ENCODE peak calls at places on chromosomes 3 and 15, in eight cellular contexts. F is GM06990; D is keratinocyte; O is hepatocyte; C is activated naive CD8-positive, alpha-beta T cell treated with anti-CD3 and anti-CD28 coated beads for 36 hours; K is activated CD4-positive, alpha-beta T cell treated with anti-CD3 and anti-CD28 coated beads, Interleukin-2, amount 50 U/mL, for 1 hour; T is Jurkat, Clone E6-1; Z is fibroblast of the aortic adventitia. I is an unnamed sample.

GRCh38 chr3:47605646-47606045 is 27.0 kb upstream of the CSPG5 start:
- DNase-seq in F (no peak), D (no peak), O (no peak), C (no peak), K (no peak), T (no peak), Z (peak; percentile 12), I (no peak)

GRCh38 chr15:97461212-97461611 is 499.3 kb upstream of the ARRDC4 start:
- DNase-seq in F (no peak), D (no peak), O (peak; percentile 17), C (no peak), K (no peak), T (no peak), Z (no peak), I (peak; percentile 54)

GRCh38 chr3:10744098-10744465 is 71.9 kb upstream of the SLC6A11 start:
- DNase-seq in F (no peak), D (no peak), O (no peak), C (peak; percentile 19), K (no peak), T (no peak), Z (no peak), I (no peak)

GRCh38 chr3:28612232-28612631 is 263.6 kb upstream of the AZI2 start:
- DNase-seq in F (no peak), D (no peak), O (no peak), C (no peak), K (no peak), T (no peak), Z (no peak), I (no peak)

GRCh38 chr15:100890059-100890720 is 10.6 kb downstream of the ALDH1A3 start:
- DNase-seq in F (no peak), D (no peak), O (no peak), C (no peak), K (no peak), T (no peak), Z (no peak), I (no peak)

GRCh38 chr3:148955544-148956346 is 35.6 kb upstream of the GYG1 start:
- DNase-seq in F (no peak), D (no peak), O (peak; percentile 82), C (no peak), K (peak; percentile 8), T (peak; percentile 49), Z (peak; percentile 98), I (peak; percentile 96)

GRCh38 chr3:194705227-194705626 is 19.5 kb downstream of the FAM43A start:
- DNase-seq in F (no peak), D (no peak), O (no peak), C (no peak), K (no peak), T (no peak), Z (no peak), I (no peak)

GRCh38 chr3:53030864-53031445 is 14.9 kb downstream of the SFMBT1 start:
- DNase-seq in F (no peak), D (no peak), O (no peak), C (peak; percentile 28), K (peak; percentile 50), T (peak; percentile 26), Z (no peak), I (no peak)

GRCh38 chr3:98371853-98372252 is 18.2 kb downstream of the OR5K4 start:
- DNase-seq in F (no peak), D (no peak), O (no peak), C (no peak), K (no peak), T (no peak), Z (no peak), I (no peak)

GRCh38 chr3:48565591-48566400 is 2.2 kb upstream of the UCN2 start:
- DNase-seq in F (no peak), D (no peak), O (no peak), C (peak; percentile 14), K (no peak), T (no peak), Z (peak; percentile 60), I (peak; percentile 65)

GRCh38 chr3:194270627-194271458 is 80.3 kb downstream of the CPN2 start:
- DNase-seq in F (no peak), D (no peak), O (peak; percentile 64), C (no peak), K (no peak), T (no peak), Z (no peak), I (peak; percentile 78)

GRCh38 chr15:99430881-99431401 is 134.8 kb upstream of the MEF2A start:
- DNase-seq in F (no peak), D (no peak), O (no peak), C (no peak), K (no peak), T (no peak), Z (no peak), I (no peak)

GRCh38 chr3:172449468-172450149 is 1.4 kb upstream of the GHSR start:
- DNase-seq in F (no peak), D (no peak), O (peak; percentile 64), C (peak; percentile 9), K (no peak), T (no peak), Z (peak; percentile 32), I (peak; percentile 37)

GRCh38 chr3:153274521-153274920 is 112.5 kb downstream of the RAP2B start:
- DNase-seq in F (no peak), D (no peak), O (no peak), C (no peak), K (no peak), T (no peak), Z (no peak), I (peak; percentile 25)

GRCh38 chr3:183108002-183108449 is 8.7 kb upstream of the MCCC1 start:
- DNase-seq in F (no peak), D (no peak), O (no peak), C (no peak), K (no peak), T (no peak), Z (peak; percentile 31), I (peak; percentile 38)

GRCh38 chr15:54026891-54027290 is 48.6 kb downstream of the UNC13C start:
- DNase-seq in F (no peak), D (no peak), O (no peak), C (no peak), K (no peak), T (no peak), Z (no peak), I (no peak)

GRCh38 chr3:46059432-46059831 is 32.1 kb upstream of the XCR1 start:
- DNase-seq in F (peak; percentile 15), D (no peak), O (no peak), C (no peak), K (no peak), T (no peak), Z (no peak), I (no peak)

GRCh38 chr3:58150800-58151199 is 60.0 kb downstream of the DNASE1L3 start:
- DNase-seq in F (no peak), D (no peak), O (no peak), C (no peak), K (no peak), T (no peak), Z (no peak), I (no peak)

GRCh38 chr3:185718736-185719456 is 105.9 kb downstream of the IGF2BP2 start:
- DNase-seq in F (no peak), D (no peak), O (no peak), C (no peak), K (no peak), T (no peak), Z (no peak), I (no peak)

GRCh38 chr3:128112406-128112968 is 11.1 kb downstream of the RUVBL1 start:
- DNase-seq in F (no peak), D (no peak), O (peak; percentile 39), C (peak; percentile 43), K (peak; percentile 25), T (peak; percentile 63), Z (peak; percentile 93), I (peak; percentile 93)

GRCh38 chr3:128998532-128998931 is 2.6 kb upstream of the EFCC1 start:
- DNase-seq in F (no peak), D (no peak), O (no peak), C (no peak), K (no peak), T (peak; percentile 72), Z (no peak), I (no peak)

GRCh38 chr15:42495361-42496212 is at the start of gene SNAP23:
- DNase-seq in F (peak; percentile 93), D (peak; percentile 64), O (peak; percentile 97), C (peak; percentile 89), K (peak; percentile 71), T (peak; percentile 70), Z (peak; percentile 97), I (peak; percentile 97)

I was measured in choroid plexus epithelial cell.